ENCODE peak calls at places on chromosomes 6 and 20, in seven cellular contexts. D is heart left ventricle, H is stomach, I is A549, E is tibial nerve, X is Peyer's patch, M is prostate gland. F is an unnamed sample.

GRCh38 chr20:37627060-37627766 is 66.6 kb upstream of the CTNNBL1 start:
- DNase-seq in M (peak), D (peak), E (peak), I (peak), X (peak), H (no peak), F (peak)

GRCh38 chr20:47817573-47817972 is 32.3 kb upstream of the SULF2 start:
- DNase-seq in I (no peak), M (no peak), D (no peak), E (no peak), X (no peak), H (no peak), F (no peak)

GRCh38 chr6:32216998-32217397 is 6.9 kb downstream of the NOTCH4 start:
- DNase-seq in E (no peak), M (no peak), H (no peak), X (no peak), D (no peak), I (no peak), F (no peak)

GRCh38 chr20:58709013-58709702 is 16.6 kb downstream of the NPEPL1 start:
- DNase-seq in H (peak), M (no peak), D (no peak), X (peak), E (peak), I (no peak), F (peak)

GRCh38 chr6:122947355-122947754 is 48.7 kb upstream of the CLVS2 start:
- DNase-seq in D (no peak), M (no peak), H (peak), E (no peak), X (no peak), I (peak), F (peak)

GRCh38 chr6:107585815-107586435 is 96.0 kb downstream of the SOBP start:
- DNase-seq in M (no peak), E (no peak), D (no peak), X (no peak), I (no peak), H (no peak), F (no peak)

GRCh38 chr6:167730441-167730840 is 96.3 kb upstream of the AFDN start:
- DNase-seq in I (no peak), E (no peak), M (no peak), X (peak), D (no peak), H (peak), F (no peak)

GRCh38 chr6:21769405-21769851 is 175.9 kb downstream of the SOX4 start:
- DNase-seq in E (no peak), I (no peak), M (no peak), X (no peak), H (no peak), D (peak), F (peak)

GRCh38 chr20:61940491-61940890 is 125.2 kb downstream of the TAF4 start:
- DNase-seq in M (no peak), I (no peak), X (no peak), H (no peak), E (no peak), D (no peak), F (no peak)

GRCh38 chr6:107819976-107820551 is 4.0 kb downstream of the SCML4 start:
- DNase-seq in D (no peak), I (no peak), E (no peak), H (no peak), M (peak), X (peak), F (no peak)

GRCh38 chr20:50215101-50215500 is 24.5 kb downstream of the CEBPB start:
- DNase-seq in E (no peak), I (no peak), H (no peak), D (no peak), X (no peak), M (no peak), F (no peak)

GRCh38 chr6:30678964-30679726 is 6.3 kb upstream of the DHX16 start:
- DNase-seq in I (peak), E (peak), D (peak), M (peak), H (peak), X (peak), F (peak)

GRCh38 chr6:13181398-13181797 is 146.9 kb downstream of the TBC1D7 start:
- DNase-seq in I (no peak), D (no peak), E (no peak), X (no peak), H (no peak), M (no peak), F (no peak)

GRCh38 chr6:15076565-15076964 is 169.3 kb upstream of the JARID2 start:
- DNase-seq in H (no peak), X (no peak), I (no peak), M (no peak), E (no peak), D (no peak), F (no peak)

DNA sequence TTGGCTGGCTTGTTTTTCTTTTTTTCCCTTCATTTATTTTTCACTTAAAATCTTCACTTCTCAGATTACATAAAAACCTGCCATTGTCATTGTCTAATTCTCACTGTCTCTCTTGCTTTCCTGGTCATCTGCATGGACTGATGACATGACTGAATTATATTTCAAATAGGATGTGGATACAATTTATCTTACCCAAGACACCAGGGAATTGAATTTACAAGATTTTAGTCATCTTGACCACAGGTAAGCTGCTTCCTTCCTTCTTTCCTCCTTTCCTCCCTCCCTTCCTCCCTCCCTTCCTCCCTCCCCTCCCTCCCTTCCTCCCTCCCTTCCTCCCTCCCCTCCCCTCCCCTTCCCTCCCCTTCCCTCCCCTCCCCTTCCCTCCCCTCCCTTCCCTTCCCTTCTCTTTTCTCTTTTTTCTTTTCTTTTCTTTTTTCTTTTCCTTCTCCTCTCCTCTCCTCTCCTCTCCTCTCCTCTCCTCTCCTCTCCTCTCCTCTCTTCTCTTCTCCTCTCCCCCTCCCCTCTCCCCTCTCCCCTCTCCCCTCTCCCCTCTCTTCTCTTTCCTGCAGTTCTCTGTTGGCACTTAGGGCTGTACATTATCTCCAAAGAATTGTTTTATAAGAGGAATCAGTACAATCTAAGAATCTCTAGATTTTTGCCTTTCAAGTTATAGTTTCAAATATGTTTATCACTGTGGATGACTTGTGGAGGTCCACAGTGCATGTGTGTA is 171.5 kb downstream of the CARMIL1 start:
- DNase-seq in D (no peak), M (no peak), H (no peak), X (no peak), E (no peak), I (no peak), F (no peak)
- H3K27ac ChIP-seq in D (no peak), M (no peak), H (no peak), X (no peak), E (no peak), I (no peak), F (no peak)

GRCh38 chr6:2768125-2768524 is 2.9 kb downstream of the WRNIP1 start:
- DNase-seq in I (no peak), X (no peak), H (no peak), D (no peak), E (no peak), M (no peak), F (no peak)

GRCh38 chr6:2771021-2771558 is 5.9 kb downstream of the WRNIP1 start:
- DNase-seq in E (no peak), X (no peak), D (no peak), M (no peak), I (no peak), H (no peak), F (no peak)

GRCh38 chr6:2768696-2769095 is 3.5 kb downstream of the WRNIP1 start:
- DNase-seq in H (no peak), I (no peak), E (no peak), D (no peak), M (no peak), X (no peak), F (no peak)

GRCh38 chr6:2772840-2773239 is 7.6 kb downstream of the WRNIP1 start:
- DNase-seq in E (no peak), M (no peak), H (no peak), I (no peak), X (no peak), D (no peak), F (no peak)

GRCh38 chr6:2770171-2770570 is 5.0 kb downstream of the WRNIP1 start:
- DNase-seq in M (no peak), X (no peak), I (no peak), E (no peak), H (no peak), D (peak), F (no peak)
- TF ChIP-seq POLR2A in M (no peak), X (no peak), I (no peak), E (no peak), H (no peak), D (no peak), F (no peak)

GRCh38 chr20:39047417-39047985 is 85.4 kb downstream of the DHX35 start:
- DNase-seq in H (no peak), D (no peak), X (no peak), M (no peak), I (no peak), E (no peak), F (no peak)

GRCh38 chr20:39049148-39049547 is 87.0 kb downstream of the DHX35 start:
- DNase-seq in M (no peak), X (no peak), E (no peak), H (no peak), I (no peak), D (no peak), F (no peak)

GRCh38 chr20:39050555-39050902 is 88.4 kb downstream of the DHX35 start:
- DNase-seq in D (no peak), I (no peak), X (no peak), E (no peak), M (no peak), H (no peak), F (no peak)

GRCh38 chr20:39048000-39048696 is 86.0 kb downstream of the DHX35 start:
- DNase-seq in H (peak), E (peak), X (peak), D (peak), I (peak), M (peak), F (peak)

DNA sequence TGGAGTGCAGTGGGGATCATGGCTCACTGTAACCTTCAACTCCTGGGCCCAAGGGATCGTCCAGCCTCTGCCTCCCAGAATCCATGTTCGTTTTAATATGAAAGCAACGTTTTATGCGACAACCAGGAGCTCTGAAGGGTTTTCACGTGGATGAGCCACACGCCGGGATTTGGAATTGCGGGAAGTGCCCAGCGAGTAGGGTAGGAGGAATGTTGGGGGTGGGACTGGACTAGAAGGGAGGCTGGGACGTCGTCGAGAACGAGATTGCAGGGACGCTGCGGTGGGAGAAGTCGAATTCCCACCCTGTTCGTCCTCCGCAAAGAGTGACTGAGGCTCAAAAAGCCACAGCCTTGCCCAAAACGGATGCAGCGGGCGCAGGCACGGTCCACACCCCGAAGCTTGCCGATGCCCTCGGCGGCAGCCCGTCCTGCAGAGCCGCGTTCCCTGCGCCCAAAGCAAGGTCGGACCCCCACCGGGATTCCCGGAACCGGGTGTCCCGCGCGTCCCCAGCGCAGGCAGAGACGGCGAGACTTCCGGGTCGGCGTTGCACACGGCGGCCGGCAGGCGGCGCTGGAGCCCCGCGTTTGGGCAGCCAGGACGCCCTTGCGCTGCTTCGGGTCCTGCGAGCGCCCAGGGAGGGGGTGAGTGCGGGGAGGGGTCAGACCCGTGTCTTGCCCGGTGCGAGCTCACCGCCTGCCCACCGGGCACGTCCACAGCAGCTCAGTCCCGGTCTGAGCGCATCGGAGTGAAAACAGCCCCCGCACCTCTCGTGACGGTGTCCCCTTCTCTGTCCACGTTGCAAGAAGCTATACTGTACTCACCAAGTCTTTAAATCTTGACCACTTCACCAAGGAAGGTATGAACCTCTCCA is 87.8 kb downstream of the DHX35 start:
- DNase-seq in X (peak), M (peak), H (peak), E (peak), D (peak), I (peak), F (peak)
- H3K27ac ChIP-seq in X (peak), M (peak), H (peak), E (peak), D (peak), I (peak), F (peak)

DNA sequence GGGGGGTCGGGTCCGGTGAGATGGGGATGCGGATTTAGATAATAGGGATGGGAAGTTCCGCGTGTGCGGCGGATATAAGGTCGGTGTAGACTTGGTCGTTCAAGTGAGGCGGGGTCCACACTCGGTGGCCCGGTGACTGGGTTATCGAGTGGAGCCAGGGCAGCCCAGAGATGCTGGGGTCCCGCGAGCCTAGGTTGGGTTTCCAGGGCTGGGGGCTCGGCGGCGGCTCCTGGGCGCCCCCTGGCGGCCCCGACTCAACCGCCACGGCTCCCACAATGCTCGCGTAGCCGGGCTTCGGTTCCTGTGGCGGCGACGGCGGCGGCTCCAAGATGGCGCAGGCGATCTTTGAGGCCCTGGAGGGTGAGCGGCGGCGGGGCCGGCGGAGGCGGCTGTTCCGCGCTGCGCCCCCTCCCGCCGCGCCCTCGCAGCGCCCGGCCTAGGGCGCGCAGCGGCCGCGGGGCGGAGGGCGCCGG is at the start of gene ZNF341:
- DNase-seq in E (peak), H (peak), D (peak), X (peak), I (peak), M (peak), F (peak)
- TF ChIP-seq POLR2A in E (no peak), H (no peak), D (no peak), X (peak), I (no peak), M (no peak), F (no peak)

GRCh38 chr20:44969320-44969879 is 3.1 kb downstream of the STK4 start:
- DNase-seq in E (no peak), M (no peak), D (no peak), I (no peak), X (no peak), H (no peak), F (no peak)
- H3K27ac ChIP-seq in E (peak), M (no peak), D (no peak), I (no peak), X (no peak), H (peak), F (no peak)

DNA sequence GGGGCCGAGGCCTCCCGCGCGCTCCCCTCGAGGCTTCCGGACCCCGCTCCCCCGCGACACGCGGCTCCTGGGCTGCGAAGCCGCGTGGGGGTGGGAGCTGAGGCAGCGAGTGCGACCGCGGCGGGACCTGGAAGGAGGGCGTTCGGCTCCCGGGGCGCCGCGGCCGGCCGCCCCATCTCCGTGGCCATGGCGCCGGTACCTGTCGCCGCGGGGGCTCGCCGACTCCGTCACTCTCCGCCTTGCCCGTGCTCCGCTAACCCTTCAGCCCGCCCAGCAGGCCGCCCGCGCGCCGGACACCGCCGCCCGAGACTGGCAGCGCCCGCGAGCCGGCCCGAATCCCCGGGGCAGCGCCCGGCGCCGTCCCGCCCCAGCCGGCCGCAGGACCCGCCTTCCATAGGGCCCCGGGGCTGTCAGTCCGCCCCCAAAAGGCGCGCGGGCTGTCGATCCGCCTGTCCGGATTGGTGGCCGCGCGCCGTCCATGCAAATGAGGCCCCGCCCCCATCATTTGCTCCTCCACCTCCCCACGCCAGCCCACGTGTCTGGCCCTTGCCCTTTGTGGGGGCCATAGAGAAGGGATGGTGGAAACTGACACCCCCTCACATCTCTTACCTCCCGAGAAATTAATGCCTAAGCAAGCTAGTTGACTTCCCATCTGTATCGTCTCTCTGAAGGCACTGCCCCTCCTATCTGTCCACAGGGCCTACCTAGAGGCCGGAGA is at the start of gene FKBP5:
- DNase-seq in E (peak), M (peak), D (peak), I (peak), H (peak), X (peak), F (peak)
- TF ChIP-seq POLR2A in E (peak), M (peak), D (peak), I (peak), H (no peak), X (peak), F (peak)

F was measured in testis.